ENCODE peak calls at places on chromosomes 4 and X, in four cellular contexts. Q is NCI-H524; J is choroid plexus epithelial cell; R is activated naive CD4-positive, alpha-beta T cell treated with anti-CD3 and anti-CD28 coated beads, Interleukin-2, amount 50 U/mL, for 72 hours. U is an unnamed sample.

GRCh38 chr4:86033171-86033570 is 326.7 kb downstream of the MAPK10 start:
- DNase-seq in Q (no peak), J (peak; percentile 85), R (no peak), U (no peak)

GRCh38 chr4:94767446-94767845 is 9.7 kb downstream of the BMPR1B start:
- DNase-seq in Q (no peak), J (no peak), R (no peak), U (no peak)

GRCh38 chr4:74386159-74386558 is 21.2 kb downstream of the EREG start:
- DNase-seq in Q (no peak), J (no peak), R (no peak), U (no peak)

GRCh38 chrX:54695231-54695630 is 102.8 kb downstream of the ITIH6 start:
- DNase-seq in Q (peak; percentile 24), J (peak; percentile 35), R (no peak), U (no peak)

GRCh38 chr4:152679414-152680281 is at the start of gene TMEM154:
- DNase-seq in Q (peak; percentile 16), J (peak; percentile 85), R (peak; percentile 71), U (peak; percentile 86)

GRCh38 chr4:11805837-11806236 is 377.1 kb upstream of the HS3ST1 start:
- DNase-seq in Q (peak; percentile 39), J (peak; percentile 40), R (no peak), U (peak; percentile 6)

GRCh38 chr4:135225551-135225950 is 1024.0 kb upstream of the PABPC4L start:
- DNase-seq in Q (no peak), J (no peak), R (no peak), U (no peak)

GRCh38 chr4:86592553-86593249 is 1.4 kb upstream of the PTPN13 start:
- DNase-seq in Q (no peak), J (peak; percentile 55), R (no peak), U (no peak)

GRCh38 chrX:88903989-88904718 is 157.1 kb downstream of the CPXCR1 start:
- DNase-seq in Q (no peak), J (no peak), R (no peak), U (no peak)

GRCh38 chrX:46547857-46548256 is 2.6 kb upstream of the ZNF674 start:
- DNase-seq in Q (no peak), J (peak; percentile 72), R (no peak), U (no peak)

GRCh38 chr4:38856524-38857337 is at the start of gene TLR6:
- DNase-seq in Q (peak; percentile 48), J (peak; percentile 81), R (peak; percentile 71), U (peak; percentile 91)

GRCh38 chr4:157421365-157421764 is 200.8 kb downstream of the GRIA2 start:
- DNase-seq in Q (no peak), J (no peak), R (no peak), U (no peak)

GRCh38 chr4:68466185-68466584 is 18.9 kb downstream of the TMPRSS11E start:
- DNase-seq in Q (no peak), J (peak; percentile 58), R (no peak), U (no peak)

GRCh38 chrX:6225307-6226052 is 3.2 kb downstream of the NLGN4X start:
- DNase-seq in Q (peak; percentile 46), J (no peak), R (no peak), U (no peak)

GRCh38 chr4:2791518-2792395 is 1.1 kb upstream of the SH3BP2 start:
- DNase-seq in Q (no peak), J (no peak), R (no peak), U (peak; percentile 0)

GRCh38 chr4:34861661-34862060 is 1382.7 kb downstream of the ARAP2 start:
- DNase-seq in Q (no peak), J (peak; percentile 44), R (no peak), U (no peak)

GRCh38 chrX:139691843-139692505 is 16.0 kb downstream of the MCF2 start:
- DNase-seq in Q (peak; percentile 42), J (no peak), R (no peak), U (peak; percentile 2)

GRCh38 chrX:19875051-19875432 is 12.4 kb downstream of the SH3KBP1 start:
- DNase-seq in Q (no peak), J (no peak), R (no peak), U (peak; percentile 50)